ENCODE peak calls at places on chromosomes 3 and 15, in eight cellular contexts. L is RWPE1, M is fibroblast of pulmonary artery, K is heart right ventricle, U is WTC11, V is glutamatergic neuron, N is IMR-90, X is astrocyte of the spinal cord. W is an unnamed sample.

GRCh38 chr3:79521221-79521848 is 246.5 kb downstream of the ROBO1 start:
- DNase-seq in L (peak), M (peak), K (no peak), U (no peak), V (no peak), N (peak), X (peak), W (peak)

GRCh38 chr3:141059816-141060215 is 8.7 kb downstream of the SPSB4 start:
- DNase-seq in L (no peak), M (no peak), K (no peak), U (no peak), V (no peak), N (no peak), X (no peak), W (no peak)

GRCh38 chr3:23019596-23020300 is 183.4 kb upstream of the UBE2E2 start:
- DNase-seq in L (no peak), M (peak), K (no peak), U (no peak), V (no peak), N (no peak), X (peak), W (no peak)

GRCh38 chr3:179063945-179064560 is 7.6 kb downstream of the ZMAT3 start:
- DNase-seq in L (no peak), M (no peak), K (no peak), U (no peak), V (no peak), N (peak), X (no peak), W (no peak)

GRCh38 chr3:23656821-23657220 is 148.9 kb upstream of the UBE2E1 start:
- DNase-seq in L (no peak), M (no peak), K (no peak), U (no peak), V (no peak), N (no peak), X (no peak), W (no peak)

GRCh38 chr15:34496616-34497015 is 59.0 kb upstream of the GOLGA8A start:
- DNase-seq in L (no peak), M (no peak), K (no peak), U (no peak), V (no peak), N (no peak), X (no peak), W (no peak)

GRCh38 chr3:48345946-48346572 is 12.6 kb upstream of the SPINK8 start:
- DNase-seq in L (no peak), M (no peak), K (no peak), U (no peak), V (no peak), N (no peak), X (no peak), W (no peak)

GRCh38 chr3:48427630-48427962 is 2.3 kb downstream of the PLXNB1 start:
- DNase-seq in L (no peak), M (no peak), K (no peak), U (no peak), V (no peak), N (no peak), X (no peak), W (no peak)

GRCh38 chr15:92810418-92811138 is 89.5 kb upstream of the CHD2 start:
- DNase-seq in L (no peak), M (peak), K (peak), U (no peak), V (peak), N (peak), X (peak), W (peak)

GRCh38 chr3:136632625-136633081 is 119.5 kb downstream of the STAG1 start:
- DNase-seq in L (no peak), M (peak), K (no peak), U (no peak), V (no peak), N (peak), X (peak), W (peak)

GRCh38 chr15:29917600-29918597 is 95.6 kb upstream of the TJP1 start:
- DNase-seq in L (no peak), M (no peak), K (no peak), U (no peak), V (no peak), N (peak), X (no peak), W (no peak)

GRCh38 chr15:65869954-65870871 is 922 bp downstream of the RAB11A start:
- DNase-seq in L (peak), M (peak), K (peak), U (peak), V (peak), N (peak), X (peak), W (peak)

GRCh38 chr3:183857863-183858262 is 26.8 kb downstream of the PARL start:
- DNase-seq in L (no peak), M (no peak), K (no peak), U (no peak), V (no peak), N (no peak), X (no peak), W (no peak)

GRCh38 chr3:122410639-122411038 is 5.2 kb downstream of the WDR5B start:
- DNase-seq in L (peak), M (no peak), K (no peak), U (no peak), V (no peak), N (no peak), X (no peak), W (no peak)

GRCh38 chr15:24752354-24752753 is 76.8 kb downstream of the NPAP1 start:
- DNase-seq in L (no peak), M (no peak), K (no peak), U (peak), V (peak), N (no peak), X (no peak), W (no peak)

GRCh38 chr3:54604495-54604894 is 323.4 kb downstream of the LRTM1 start:
- DNase-seq in L (no peak), M (no peak), K (no peak), U (no peak), V (no peak), N (no peak), X (no peak), W (no peak)

GRCh38 chr15:70412717-70413266 is 315.1 kb upstream of the TLE3 start:
- DNase-seq in L (no peak), M (no peak), K (no peak), U (no peak), V (no peak), N (no peak), X (no peak), W (no peak)

GRCh38 chr15:58346361-58346760 is 85.4 kb upstream of the LIPC start:
- DNase-seq in L (no peak), M (peak), K (no peak), U (no peak), V (no peak), N (no peak), X (no peak), W (no peak)

GRCh38 chr15:89947338-89947829 is 34.6 kb upstream of the ARPIN start:
- DNase-seq in L (no peak), M (no peak), K (no peak), U (no peak), V (no peak), N (no peak), X (no peak), W (no peak)

GRCh38 chr3:158827773-158828172 is 25.9 kb downstream of the MFSD1 start:
- DNase-seq in L (no peak), M (no peak), K (no peak), U (no peak), V (no peak), N (no peak), X (no peak), W (no peak)

GRCh38 chr15:89203705-89204273 is 17.6 kb downstream of the RLBP1 start:
- DNase-seq in L (no peak), M (no peak), K (no peak), U (no peak), V (no peak), N (no peak), X (no peak), W (no peak)

GRCh38 chr3:126419151-126419703 is 24.5 kb downstream of the CFAP100 start:
- DNase-seq in L (no peak), M (no peak), K (no peak), U (no peak), V (no peak), N (no peak), X (no peak), W (no peak)

GRCh38 chr15:73926191-73927002 is at the start of gene LOXL1:
- DNase-seq in L (peak), M (peak), K (peak), U (peak), V (peak), N (peak), X (peak), W (peak)

GRCh38 chr15:86916671-86917450 is 837.2 kb downstream of the AGBL1 start:
- DNase-seq in L (no peak), M (no peak), K (peak), U (no peak), V (no peak), N (no peak), X (no peak), W (no peak)

GRCh38 chr15:72559781-72560180 is 85.7 kb downstream of the ARIH1 start:
- DNase-seq in L (no peak), M (no peak), K (no peak), U (no peak), V (no peak), N (peak), X (no peak), W (no peak)

GRCh38 chr3:174937488-174937887 is 78.4 kb downstream of the NAALADL2 start:
- DNase-seq in L (no peak), M (peak), K (no peak), U (no peak), V (no peak), N (peak), X (peak), W (no peak)

GRCh38 chr3:49498655-49499054 is 28.6 kb downstream of the DAG1 start:
- DNase-seq in L (no peak), M (no peak), K (no peak), U (no peak), V (no peak), N (no peak), X (no peak), W (no peak)

GRCh38 chr3:54891540-54891897 is 36.3 kb downstream of the LRTM1 start:
- DNase-seq in L (peak), M (peak), K (peak), U (no peak), V (no peak), N (peak), X (peak), W (peak)

GRCh38 chr15:39797407-39797806 is 14.8 kb upstream of the FSIP1 start:
- DNase-seq in L (no peak), M (no peak), K (no peak), U (no peak), V (no peak), N (peak), X (no peak), W (no peak)

GRCh38 chr3:188656196-188656982 is 502.4 kb downstream of the LPP start:
- DNase-seq in L (no peak), M (peak), K (no peak), U (no peak), V (no peak), N (peak), X (peak), W (no peak)

GRCh38 chr3:8482960-8483665 is 18.5 kb upstream of the LMCD1 start:
- DNase-seq in L (peak), M (peak), K (peak), U (no peak), V (no peak), N (peak), X (peak), W (peak)

GRCh38 chr15:58369261-58369699 is 62.5 kb upstream of the LIPC start:
- DNase-seq in L (no peak), M (peak), K (no peak), U (no peak), V (no peak), N (peak), X (peak), W (peak)

GRCh38 chr15:77096131-77096530 is 25.2 kb upstream of the TSPAN3 start:
- DNase-seq in L (no peak), M (no peak), K (no peak), U (no peak), V (no peak), N (no peak), X (no peak), W (no peak)

GRCh38 chr15:77096541-77096940 is 25.6 kb upstream of the TSPAN3 start:
- DNase-seq in L (no peak), M (no peak), K (no peak), U (no peak), V (no peak), N (no peak), X (no peak), W (no peak)

GRCh38 chr15:77097317-77097721 is 26.4 kb upstream of the TSPAN3 start:
- DNase-seq in L (no peak), M (no peak), K (no peak), U (no peak), V (peak), N (no peak), X (no peak), W (no peak)

GRCh38 chr15:77097921-77098320 is 27.0 kb upstream of the TSPAN3 start:
- DNase-seq in L (no peak), M (no peak), K (no peak), U (no peak), V (no peak), N (no peak), X (no peak), W (no peak)

DNA sequence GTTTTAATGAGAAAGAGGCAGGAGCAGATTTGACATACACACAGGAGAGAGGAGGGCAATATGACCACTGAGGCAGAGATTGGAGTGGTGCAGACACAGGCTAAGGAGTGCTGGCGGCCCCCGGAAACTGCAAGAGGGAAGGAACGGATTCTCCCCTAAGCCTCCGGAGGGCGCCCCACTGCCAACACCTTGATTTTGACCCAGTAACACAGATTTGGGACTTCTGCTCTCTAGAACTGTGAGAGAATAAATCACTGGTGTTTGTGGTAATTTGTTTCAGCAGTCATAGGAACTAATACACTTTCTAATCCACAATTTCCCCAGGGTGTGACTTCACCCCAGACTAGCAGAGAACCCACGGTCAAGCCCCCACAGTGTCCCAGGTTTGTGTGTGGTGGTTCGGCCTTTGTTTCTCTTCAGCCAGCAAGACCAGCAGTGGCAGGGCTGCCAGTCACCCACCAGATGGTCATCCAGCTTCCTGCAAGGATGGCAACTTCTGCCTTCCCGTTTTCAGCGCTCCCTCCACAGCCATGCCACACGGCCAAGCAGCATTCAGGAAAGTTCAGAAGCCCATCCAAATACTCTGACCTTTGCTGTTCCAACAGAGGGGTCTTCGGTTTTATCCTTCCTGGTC is 23.6 kb upstream of the TSPAN3 start:
- DNase-seq in L (no peak), M (no peak), K (no peak), U (peak), V (no peak), N (no peak), X (no peak), W (no peak)
- TF ChIP-seq CTCF in L (no peak), M (peak), K (no peak), U (no peak), V (no peak), N (no peak), X (peak), W (no peak)

DNA sequence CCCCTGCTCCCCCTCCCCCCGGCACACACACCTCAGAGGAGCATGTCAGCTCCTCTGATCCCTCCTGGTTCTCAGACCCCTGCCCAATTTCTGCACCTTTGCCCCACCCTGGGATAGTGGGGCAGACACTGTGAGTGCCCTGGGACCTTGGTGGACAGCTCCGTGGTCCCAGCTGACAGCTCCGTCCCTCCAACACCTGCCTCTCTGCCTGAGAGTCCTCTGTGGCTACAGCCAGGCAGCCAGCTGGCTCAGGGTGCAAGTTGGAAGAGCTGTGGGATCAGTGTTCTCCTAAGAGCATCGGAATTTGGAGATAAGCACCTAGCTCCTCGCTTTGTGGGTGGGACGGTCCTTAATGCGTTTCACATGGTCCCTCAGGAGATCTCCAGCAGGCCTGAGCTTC is 43.7 kb upstream of the PGPEP1L start:
- DNase-seq in L (no peak), M (no peak), K (no peak), U (no peak), V (no peak), N (no peak), X (no peak), W (no peak)
- TF ChIP-seq CTCF in L (no peak), M (no peak), K (no peak), U (no peak), V (no peak), N (no peak), X (no peak), W (no peak)

GRCh38 chr3:187616307-187616939 is 53.8 kb downstream of the SST start:
- DNase-seq in L (peak), M (peak), K (no peak), U (peak), V (peak), N (peak), X (peak), W (peak)
- TF ChIP-seq CTCF in L (peak), M (peak), K (peak), U (peak), V (peak), N (peak), X (peak), W (peak)

GRCh38 chr3:155870133-155870944 is at the start of gene GMPS:
- DNase-seq in L (peak), M (peak), K (peak), U (peak), V (peak), N (peak), X (peak), W (peak)
- TF ChIP-seq CTCF in L (peak), M (no peak), K (peak), U (no peak), V (peak), N (peak), X (peak), W (peak)

DNA sequence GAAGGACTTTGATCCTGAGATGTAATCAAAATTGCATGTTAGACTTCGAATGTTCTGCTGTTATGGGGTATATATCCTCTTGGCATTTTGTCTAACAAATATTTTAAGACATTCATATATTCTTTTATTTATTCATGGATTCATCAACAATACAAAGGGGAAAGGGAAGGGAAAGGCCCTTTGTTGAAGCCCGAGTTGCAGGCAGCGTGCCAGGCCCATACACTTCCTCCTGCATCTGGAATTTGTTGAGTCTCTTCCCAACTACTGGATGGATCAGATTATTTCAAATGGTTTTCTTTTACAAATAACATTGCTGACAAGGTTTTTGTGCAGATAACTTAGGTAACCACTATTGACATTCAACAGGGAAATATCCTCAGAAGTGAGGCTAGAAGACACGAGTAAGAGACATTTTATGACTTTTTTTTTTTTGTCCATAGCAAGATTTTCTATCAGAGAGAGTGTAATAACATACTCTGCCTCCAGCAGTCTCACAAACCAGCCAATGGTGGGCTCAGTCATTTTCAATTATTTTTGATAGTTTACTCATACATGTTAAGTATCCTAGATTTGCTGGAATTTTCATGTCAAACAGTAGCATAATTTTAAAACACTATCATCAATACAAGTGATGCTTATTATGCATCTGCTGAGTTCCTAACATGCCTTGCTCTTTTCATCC is 94.3 kb downstream of the RPL39L start:
- DNase-seq in L (no peak), M (peak), K (peak), U (no peak), V (no peak), N (no peak), X (no peak), W (no peak)
- TF ChIP-seq CTCF in L (no peak), M (peak), K (no peak), U (no peak), V (peak), N (no peak), X (no peak), W (no peak)

W was measured in Calu3.